ENCODE peak calls at places on chromosomes 16 and 17, in eight cellular contexts. N is A549, J is AG08396, R is HFFc6, A is fibroblast of the conjunctiva, Y is coronary artery, K is cerebellar nuclear complex, T is EL. C is an unnamed sample.

GRCh38 chr17:15659663-15660062 is 24.4 kb downstream of the TRIM16 start:
- DNase-seq in N (no peak), J (no peak), R (no peak), A (no peak), Y (no peak), K (no peak), T (peak; percentile 18), C (peak; percentile 97)

GRCh38 chr16:48013476-48013875 is 142.3 kb downstream of the ABCC12 start:
- DNase-seq in N (no peak), J (no peak), R (no peak), A (no peak), Y (no peak), K (peak; percentile 15), T (peak; percentile 35), C (peak; percentile 88)

GRCh38 chr17:2695961-2696760 is 15.4 kb downstream of the CLUH start:
- DNase-seq in N (no peak), J (peak; percentile 8), R (no peak), A (no peak), Y (peak; percentile 65), K (no peak), T (no peak), C (no peak)

GRCh38 chr17:30092886-30093285 is 23.7 kb upstream of the NSRP1 start:
- DNase-seq in N (no peak), J (no peak), R (no peak), A (no peak), Y (no peak), K (no peak), T (no peak), C (no peak)

GRCh38 chr16:576197-576822 is 6.5 kb downstream of the PIGQ start:
- DNase-seq in N (no peak), J (no peak), R (no peak), A (no peak), Y (no peak), K (no peak), T (no peak), C (no peak)

GRCh38 chr17:73906896-73907600 is 262.8 kb upstream of the SDK2 start:
- DNase-seq in N (no peak), J (no peak), R (no peak), A (no peak), Y (no peak), K (no peak), T (no peak), C (no peak)

GRCh38 chr16:30437511-30438046 is 7.7 kb upstream of the DCTPP1 start:
- DNase-seq in N (no peak), J (no peak), R (no peak), A (no peak), Y (no peak), K (no peak), T (no peak), C (peak; percentile 56)

GRCh38 chr17:36936455-36936934 is 780 bp upstream of the LHX1 start:
- DNase-seq in N (no peak), J (no peak), R (no peak), A (no peak), Y (peak; percentile 55), K (peak; percentile 88), T (no peak), C (no peak)

GRCh38 chr16:84315422-84315821 is 20.7 kb downstream of the WFDC1 start:
- DNase-seq in N (peak; percentile 26), J (peak; percentile 29), R (no peak), A (no peak), Y (no peak), K (no peak), T (no peak), C (peak; percentile 41)

GRCh38 chr17:12068946-12069345 is 48.3 kb downstream of the MAP2K4 start:
- DNase-seq in N (no peak), J (no peak), R (no peak), A (no peak), Y (no peak), K (no peak), T (no peak), C (no peak)

GRCh38 chr17:2595736-2596135 is 2.3 kb downstream of the PAFAH1B1 start:
- DNase-seq in N (no peak), J (no peak), R (no peak), A (no peak), Y (no peak), K (no peak), T (peak; percentile 13), C (no peak)

GRCh38 chr17:71922439-71922838 is 198.4 kb upstream of the SOX9 start:
- DNase-seq in N (no peak), J (peak; percentile 36), R (no peak), A (no peak), Y (no peak), K (no peak), T (peak; percentile 94), C (peak; percentile 98)

GRCh38 chr16:27439273-27440018 is 37.5 kb downstream of the IL21R start:
- DNase-seq in N (no peak), J (no peak), R (no peak), A (no peak), Y (peak; percentile 43), K (no peak), T (no peak), C (no peak)

GRCh38 chr17:43690624-43691316 is 29.0 kb upstream of the MEOX1 start:
- DNase-seq in N (no peak), J (no peak), R (no peak), A (no peak), Y (no peak), K (no peak), T (no peak), C (no peak)

GRCh38 chr17:35804658-35805192 is 4.6 kb upstream of the TAF15 start:
- DNase-seq in N (peak; percentile 95), J (peak; percentile 89), R (peak; percentile 94), A (peak; percentile 94), Y (no peak), K (no peak), T (peak; percentile 88), C (peak; percentile 85)

GRCh38 chr16:56999409-57000270 is 10.3 kb downstream of the NLRC5 start:
- DNase-seq in N (no peak), J (no peak), R (no peak), A (no peak), Y (no peak), K (no peak), T (no peak), C (no peak)

C was measured in PC-3.